ENCODE peak calls at places on chromosomes 16 and 17, in nine cellular contexts. K is Calu3, C is uterus, W is psoas muscle, R is tibial artery, U is PC-3, T is cardiac muscle cell, B is Peyer's patch, F is AG10803. E is an unnamed sample.

GRCh38 chr17:29091591-29092291 is 48.8 kb downstream of the PIPOX start:
- DNase-seq in K (no peak), C (no peak), W (no peak), R (no peak), U (no peak), T (no peak), B (no peak), F (no peak), E (no peak)

GRCh38 chr17:72122668-72123495 is 2.1 kb downstream of the SOX9 start:
- DNase-seq in K (peak; percentile 55), C (no peak), W (peak; percentile 26), R (peak; percentile 35), U (peak; percentile 52), T (peak; percentile 52), B (peak; percentile 54), F (peak; percentile 57), E (no peak)

GRCh38 chr16:66344533-66345145 is 21.9 kb upstream of the CDH5 start:
- DNase-seq in K (peak; percentile 68), C (no peak), W (no peak), R (no peak), U (peak; percentile 55), T (peak; percentile 70), B (peak; percentile 74), F (peak; percentile 33), E (peak; percentile 86)

GRCh38 chr17:48297825-48298224 is 132.2 kb downstream of the SKAP1 start:
- DNase-seq in K (no peak), C (no peak), W (no peak), R (no peak), U (no peak), T (no peak), B (no peak), F (no peak), E (no peak)

GRCh38 chr16:66238696-66239095 is 127.8 kb upstream of the CDH5 start:
- DNase-seq in K (no peak), C (no peak), W (no peak), R (no peak), U (no peak), T (no peak), B (no peak), F (peak; percentile 33), E (no peak)

GRCh38 chr16:88510091-88510719 is 57.1 kb downstream of the ZFPM1 start:
- DNase-seq in K (no peak), C (no peak), W (no peak), R (no peak), U (no peak), T (no peak), B (no peak), F (no peak), E (no peak)

GRCh38 chr17:17050346-17051345 is 8.4 kb downstream of the MPRIP start:
- DNase-seq in K (no peak), C (no peak), W (no peak), R (peak; percentile 15), U (no peak), T (no peak), B (peak; percentile 34), F (no peak), E (no peak)

GRCh38 chr17:50258647-50259483 is 15.4 kb upstream of the TMEM92 start:
- DNase-seq in K (no peak), C (peak; percentile 69), W (no peak), R (peak; percentile 36), U (no peak), T (no peak), B (no peak), F (peak; percentile 83), E (no peak)

DNA sequence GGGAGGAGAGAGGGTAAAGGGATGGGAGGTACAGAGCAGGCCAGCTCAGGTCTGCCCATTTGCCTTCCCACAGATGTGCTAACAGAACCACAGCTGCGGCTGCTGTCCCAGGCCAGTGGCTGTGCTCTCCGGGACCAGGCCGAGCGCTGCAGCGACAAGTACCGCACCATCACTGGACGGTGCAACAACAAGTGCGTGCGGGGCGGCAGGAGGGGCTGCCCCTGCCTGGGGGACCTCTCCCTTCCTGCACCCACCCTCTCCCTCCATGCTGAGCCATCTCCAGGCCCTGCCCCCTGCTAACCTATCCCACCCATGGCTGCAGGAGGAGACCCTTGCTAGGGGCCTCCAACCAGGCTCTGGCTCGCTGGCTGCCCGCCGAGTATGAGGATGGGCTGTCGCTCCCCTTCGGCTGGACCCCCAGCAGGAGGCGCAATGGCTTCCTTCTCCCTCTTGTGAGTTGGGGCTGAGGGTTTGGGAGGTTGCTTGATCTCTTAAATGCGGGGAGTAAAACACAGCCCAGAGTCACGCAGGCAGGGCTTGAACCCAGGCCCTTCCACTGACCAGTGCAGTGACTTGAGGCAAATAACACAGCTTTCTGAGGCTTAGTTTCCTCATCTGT is 1.2 kb downstream of the EPX start:
- DNase-seq in K (no peak), C (no peak), W (no peak), R (no peak), U (no peak), T (no peak), B (no peak), F (no peak), E (no peak)
- TF ChIP-seq CTCF in K (no peak), C (no peak), W (no peak), R (no peak), U (peak; percentile 39), T (no peak), B (no peak), F (no peak), E (no peak)

GRCh38 chr17:34582901-34583245 is 3.5 kb downstream of the TMEM132E start:
- DNase-seq in K (no peak), C (no peak), W (no peak), R (no peak), U (no peak), T (no peak), B (no peak), F (no peak), E (no peak)

GRCh38 chr17:34586346-34586846 is 7.0 kb downstream of the TMEM132E start:
- DNase-seq in K (no peak), C (no peak), W (no peak), R (no peak), U (no peak), T (no peak), B (no peak), F (no peak), E (no peak)

GRCh38 chr17:34581446-34582184 is 2.2 kb downstream of the TMEM132E start:
- DNase-seq in K (no peak), C (no peak), W (no peak), R (no peak), U (no peak), T (peak; percentile 46), B (no peak), F (no peak), E (no peak)

GRCh38 chr17:34582185-34582900 is 3.0 kb downstream of the TMEM132E start:
- DNase-seq in K (no peak), C (no peak), W (no peak), R (no peak), U (no peak), T (no peak), B (no peak), F (no peak), E (no peak)

DNA sequence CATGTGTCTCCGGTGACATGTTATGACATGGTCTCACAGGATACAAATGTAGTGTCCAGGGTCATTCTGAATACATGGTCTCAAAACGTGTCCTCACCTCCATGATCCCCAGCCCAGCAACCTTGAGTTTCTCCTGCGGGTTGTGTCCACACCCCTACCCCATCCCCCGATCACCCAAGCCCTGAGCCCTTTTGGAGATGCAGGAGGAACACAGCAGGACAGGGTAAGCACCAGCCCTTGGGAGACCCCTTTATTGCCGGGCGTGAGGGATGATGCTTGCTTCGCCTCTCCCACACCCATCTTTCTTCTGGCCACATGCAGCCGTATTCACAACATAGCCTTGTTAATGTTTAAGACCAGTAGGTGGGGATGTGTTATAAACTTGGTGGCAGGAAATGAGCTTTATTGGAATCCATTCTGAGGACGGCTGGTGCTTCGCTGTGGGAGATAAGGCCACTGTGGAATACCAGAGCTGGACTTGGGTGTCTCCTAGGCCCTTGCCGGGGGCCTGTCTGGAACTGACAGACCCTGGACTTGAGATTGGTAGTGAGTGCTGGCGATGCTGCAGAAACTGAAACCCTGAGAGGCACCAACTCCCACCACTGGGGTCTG is 5.5 kb downstream of the TMEM132E start:
- DNase-seq in K (peak; percentile 41), C (no peak), W (no peak), R (no peak), U (peak; percentile 7), T (peak; percentile 77), B (no peak), F (peak; percentile 13), E (no peak)
- TF ChIP-seq CTCF in K (peak; percentile 18), C (no peak), W (no peak), R (no peak), U (peak; percentile 25), T (peak; percentile 34), B (no peak), F (peak; percentile 26), E (no peak)

DNA sequence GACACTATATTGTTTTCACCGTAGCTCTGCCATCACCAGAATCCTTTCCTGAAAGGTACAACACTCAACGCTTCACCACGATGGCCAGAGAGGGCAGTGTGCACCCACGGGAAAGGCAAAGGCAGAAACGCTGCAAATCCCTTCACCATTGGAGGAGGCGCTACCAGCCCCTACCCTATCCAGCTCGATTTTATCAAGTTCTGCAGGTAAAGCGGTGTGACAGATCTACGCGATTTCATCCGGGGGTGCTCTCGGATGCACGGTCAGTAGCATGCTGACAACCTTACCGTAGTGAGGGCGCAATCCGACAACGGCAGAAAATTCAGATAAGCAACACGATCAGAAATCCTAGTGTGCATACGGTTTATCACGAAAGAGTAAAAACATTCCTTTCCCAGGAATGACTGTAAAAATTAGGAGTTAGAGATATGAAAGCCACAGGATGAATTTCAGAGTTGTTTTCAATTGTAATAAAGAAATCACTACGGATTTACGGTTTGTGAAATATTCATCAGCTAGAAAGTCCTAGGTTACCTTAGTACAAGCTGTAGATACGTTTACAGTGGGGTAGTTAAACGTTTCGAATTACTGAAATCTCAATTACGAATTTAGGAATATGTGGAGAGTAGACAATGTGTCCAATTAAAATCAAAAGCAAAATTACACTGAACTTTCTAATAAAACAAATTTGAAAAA is 1.8 kb downstream of the NETO2 start:
- DNase-seq in K (peak; percentile 93), C (peak; percentile 48), W (peak; percentile 75), R (peak; percentile 73), U (peak; percentile 87), T (peak; percentile 89), B (peak; percentile 95), F (peak; percentile 71), E (peak; percentile 52)
- TF ChIP-seq CTCF in K (peak; percentile 82), C (peak; percentile 79), W (peak; percentile 92), R (peak; percentile 78), U (peak; percentile 93), T (peak; percentile 98), B (peak; percentile 79), F (peak; percentile 99), E (peak; percentile 75)

GRCh38 chr17:70621593-70621992 is 452.3 kb downstream of the KCNJ2 start:
- DNase-seq in K (no peak), C (no peak), W (no peak), R (no peak), U (no peak), T (no peak), B (no peak), F (peak; percentile 6), E (no peak)

GRCh38 chr17:70624208-70624607 is 454.9 kb downstream of the KCNJ2 start:
- DNase-seq in K (no peak), C (no peak), W (no peak), R (no peak), U (no peak), T (no peak), B (no peak), F (no peak), E (no peak)

DNA sequence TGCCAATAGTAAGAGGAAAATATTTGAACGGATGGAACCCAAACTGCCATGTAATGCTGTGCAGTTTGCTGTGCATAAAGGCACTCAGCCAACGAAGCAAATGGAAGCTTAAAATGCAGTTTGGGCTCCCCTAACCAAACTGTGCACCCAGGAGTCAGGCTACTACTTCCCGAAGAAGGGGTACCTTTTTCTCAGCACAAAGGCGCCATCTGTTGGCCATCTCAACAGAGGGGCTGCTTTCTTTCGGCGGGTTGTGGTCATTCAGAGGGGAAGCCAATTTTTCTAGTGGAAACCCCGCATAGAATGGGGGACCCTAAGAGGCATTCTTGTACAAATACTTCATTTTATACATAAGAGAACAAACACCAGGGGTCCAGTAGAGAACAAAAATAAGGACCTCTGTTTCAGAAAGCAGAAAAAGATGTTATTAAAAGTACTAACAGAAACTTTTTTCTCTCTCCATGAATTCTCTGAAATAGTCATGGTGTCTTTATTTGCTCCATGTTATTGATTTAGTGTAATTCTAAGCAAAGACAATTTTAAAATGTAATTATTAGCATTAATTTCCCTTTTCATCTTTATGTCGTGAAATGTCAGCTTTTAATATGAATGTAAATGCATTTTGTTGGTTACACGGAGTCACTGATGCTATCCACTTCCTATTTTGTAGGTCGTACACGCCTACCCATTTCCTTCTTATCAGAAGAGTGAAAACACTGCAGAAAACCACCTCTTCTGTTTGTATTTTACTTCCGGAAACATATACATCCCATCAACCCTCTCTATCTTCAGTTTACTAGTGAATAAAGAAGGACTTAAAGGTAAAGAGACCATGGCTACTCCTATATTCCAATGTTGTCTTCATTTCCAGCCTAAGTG is 453.3 kb downstream of the KCNJ2 start:
- DNase-seq in K (peak; percentile 58), C (no peak), W (peak; percentile 25), R (no peak), U (peak; percentile 80), T (peak; percentile 47), B (peak; percentile 58), F (peak; percentile 8), E (no peak)
- TF ChIP-seq CTCF in K (peak; percentile 29), C (no peak), W (peak; percentile 42), R (no peak), U (peak; percentile 97), T (peak; percentile 65), B (peak; percentile 20), F (peak; percentile 57), E (peak; percentile 23)

E was measured in tibial nerve.